ENCODE peak calls at places on chromosomes 13 and 19, in eight cellular contexts. U, V, Y, N, Z, C, J and O are unnamed samples.

GRCh38 chr19:13493516-13494310 is 12.6 kb downstream of the CACNA1A start:
- DNase-seq in C (no peak), Y (no peak), V (no peak), J (peak), U (no peak), Z (no peak), N (no peak), O (no peak)

GRCh38 chr13:47549219-47549752 is 451.8 kb downstream of the SUCLA2 start:
- DNase-seq in Y (no peak), J (no peak), U (no peak), N (no peak), C (no peak), Z (no peak), V (no peak), O (no peak)

GRCh38 chr13:99315186-99315585 is 8.0 kb upstream of the GPR183 start:
- DNase-seq in J (no peak), N (no peak), V (no peak), Z (no peak), U (no peak), Y (no peak), C (no peak), O (no peak)

GRCh38 chr13:44620057-44620456 is 43.9 kb upstream of the TSC22D1 start:
- DNase-seq in Y (peak), N (no peak), U (no peak), J (no peak), C (no peak), V (no peak), Z (no peak), O (no peak)

GRCh38 chr13:23450340-23451046 is 17.0 kb upstream of the SACS start:
- DNase-seq in U (no peak), Z (no peak), J (no peak), N (no peak), C (no peak), Y (no peak), V (no peak), O (no peak)

GRCh38 chr13:65488606-65489005 is 1741.5 kb downstream of the PCDH9 start:
- DNase-seq in U (no peak), C (no peak), V (no peak), Y (no peak), J (peak), Z (no peak), N (no peak), O (no peak)

GRCh38 chr19:17487240-17488121 is 17.2 kb downstream of the SLC27A1 start:
- DNase-seq in Z (no peak), V (no peak), U (no peak), N (no peak), Y (no peak), C (no peak), J (no peak), O (no peak)

GRCh38 chr19:17285415-17286135 is 3.9 kb downstream of the ANKLE1 start:
- DNase-seq in C (no peak), U (peak), N (no peak), J (no peak), V (no peak), Y (no peak), Z (no peak), O (no peak)

GRCh38 chr13:114194853-114195252 is 15.8 kb downstream of the CFAP97D2 start:
- DNase-seq in Y (no peak), N (no peak), U (no peak), V (no peak), J (no peak), C (no peak), Z (no peak), O (no peak)

GRCh38 chr13:40639226-40639681 is 27.2 kb downstream of the FOXO1 start:
- DNase-seq in N (no peak), J (peak), Y (no peak), V (no peak), C (no peak), U (no peak), Z (no peak), O (no peak)

GRCh38 chr19:51439021-51439465 is 19.2 kb downstream of the SIGLEC8 start:
- DNase-seq in Y (peak), U (no peak), J (peak), V (no peak), C (peak), Z (no peak), N (no peak), O (no peak)

GRCh38 chr19:46898731-46899130 is 37.9 kb downstream of the ARHGAP35 start:
- DNase-seq in V (no peak), N (no peak), J (peak), U (no peak), C (no peak), Y (no peak), Z (no peak), O (no peak)

GRCh38 chr13:114025432-114026127 is 51.7 kb upstream of the C13orf46 start:
- DNase-seq in J (peak), C (no peak), N (no peak), Y (peak), Z (no peak), U (peak), V (no peak), O (no peak)

GRCh38 chr13:35866801-35867200 is 264.4 kb downstream of the DCLK1 start:
- DNase-seq in Z (no peak), N (no peak), C (no peak), Y (no peak), J (peak), U (no peak), V (no peak), O (no peak)

GRCh38 chr13:59722580-59722900 is 441.2 kb downstream of the DIAPH3 start:
- DNase-seq in Y (no peak), J (no peak), N (no peak), C (no peak), V (no peak), Z (no peak), U (no peak), O (no peak)

GRCh38 chr19:15684828-15685227 is 11.9 kb downstream of the CYP4F12 start:
- DNase-seq in N (no peak), V (no peak), C (no peak), J (no peak), U (no peak), Z (no peak), Y (no peak), O (no peak)

GRCh38 chr19:47228168-47228936 is 2.6 kb downstream of the BBC3 start:
- DNase-seq in J (no peak), Z (no peak), C (no peak), V (peak), N (peak), U (peak), Y (peak), O (no peak)

GRCh38 chr13:112968380-112968909 is 569 bp upstream of the MCF2L start:
- DNase-seq in C (peak), Z (no peak), V (peak), U (no peak), Y (no peak), J (no peak), N (peak), O (peak)

GRCh38 chr13:99743079-99743478 is 228.5 kb downstream of the ZIC5 start:
- DNase-seq in J (no peak), N (no peak), U (no peak), Y (no peak), Z (no peak), V (no peak), C (no peak), O (no peak)